ENCODE peak calls at places on chromosomes 12 and 14, in five cellular contexts. One of them, this sample, is unnamed. For H3K79me1, the result is how much of the 10 kb centered on the place peaks cover.

GRCh38 chr12:102005256-102005655 is 56.5 kb downstream of the WASHC3 start:
- DNase-seq in mesenchymal stem cell: no peak
- DNase-seq in neuronal stem cell: no peak
- DNase-seq in H1: no peak
- DNase-seq in trophoblast cell: no peak
- DNase-seq in this sample: no peak

GRCh38 chr12:113298861-113299545 is 35.9 kb downstream of the SLC8B1 start:
- DNase-seq in trophoblast cell: no peak
- DNase-seq in mesenchymal stem cell: no peak
- DNase-seq in H1: no peak
- DNase-seq in neuronal stem cell: no peak
- DNase-seq in this sample: no peak

GRCh38 chr12:48221645-48222044 is 18.6 kb upstream of the OR10AD1 start:
- DNase-seq in H1: no peak
- DNase-seq in neuronal stem cell: no peak
- DNase-seq in trophoblast cell: no peak
- DNase-seq in mesenchymal stem cell: no peak
- DNase-seq in this sample: no peak

GRCh38 chr14:39243831-39244230 is 10.1 kb downstream of the MIA2 start:
- DNase-seq in neuronal stem cell: no peak
- DNase-seq in mesenchymal stem cell: no peak
- DNase-seq in H1: no peak
- DNase-seq in trophoblast cell: peak
- DNase-seq in this sample: no peak

GRCh38 chr12:32435921-32436710 is 36.8 kb downstream of the FGD4 start:
- DNase-seq in H1: no peak
- DNase-seq in trophoblast cell: no peak
- DNase-seq in neuronal stem cell: no peak
- DNase-seq in mesenchymal stem cell: peak
- DNase-seq in this sample: no peak

GRCh38 chr12:92270501-92270900 is 124.9 kb upstream of the BTG1 start:
- DNase-seq in H1: no peak
- DNase-seq in trophoblast cell: no peak
- DNase-seq in mesenchymal stem cell: no peak
- DNase-seq in neuronal stem cell: no peak
- DNase-seq in this sample: no peak

GRCh38 chr12:76156314-76156713 is 71.8 kb upstream of the NAP1L1 start:
- DNase-seq in H1: no peak
- DNase-seq in trophoblast cell: no peak
- DNase-seq in mesenchymal stem cell: no peak
- DNase-seq in neuronal stem cell: no peak
- DNase-seq in this sample: no peak

GRCh38 chr12:88946377-88946997 is 366.2 kb upstream of the KITLG start:
- DNase-seq in H1: no peak
- DNase-seq in mesenchymal stem cell: peak
- DNase-seq in neuronal stem cell: no peak
- DNase-seq in trophoblast cell: no peak
- DNase-seq in this sample: no peak

GRCh38 chr14:95062946-95063345 is 94.4 kb downstream of the DICER1 start:
- DNase-seq in neuronal stem cell: no peak
- DNase-seq in trophoblast cell: no peak
- DNase-seq in H1: no peak
- DNase-seq in mesenchymal stem cell: peak
- DNase-seq in this sample: no peak

GRCh38 chr12:659090-659683 is 4.1 kb downstream of the NINJ2 start:
- DNase-seq in mesenchymal stem cell: no peak
- DNase-seq in neuronal stem cell: no peak
- DNase-seq in trophoblast cell: no peak
- DNase-seq in H1: no peak
- DNase-seq in this sample: no peak

GRCh38 chr12:34121360-34121759 is 99.1 kb downstream of the ALG10 start:
- DNase-seq in mesenchymal stem cell: no peak
- DNase-seq in H1: no peak
- DNase-seq in trophoblast cell: no peak
- DNase-seq in neuronal stem cell: no peak
- DNase-seq in this sample: no peak

GRCh38 chr12:75954076-75954475 is 77.5 kb downstream of the PHLDA1 start:
- DNase-seq in neuronal stem cell: no peak
- DNase-seq in mesenchymal stem cell: peak
- DNase-seq in trophoblast cell: peak
- DNase-seq in H1: no peak
- DNase-seq in this sample: no peak

GRCh38 chr14:103530390-103530789 is 1.4 kb downstream of the TRMT61A start:
- DNase-seq in trophoblast cell: no peak
- DNase-seq in H1: peak
- DNase-seq in neuronal stem cell: no peak
- DNase-seq in mesenchymal stem cell: peak
- DNase-seq in this sample: peak

GRCh38 chr14:65560340-65561027 is 148.0 kb downstream of the FUT8 start:
- DNase-seq in trophoblast cell: no peak
- DNase-seq in mesenchymal stem cell: no peak
- DNase-seq in H1: no peak
- DNase-seq in neuronal stem cell: no peak
- DNase-seq in this sample: no peak

GRCh38 chr14:70976591-70976990 is 69.3 kb downstream of the PCNX1 start:
- DNase-seq in neuronal stem cell: no peak
- DNase-seq in mesenchymal stem cell: no peak
- DNase-seq in trophoblast cell: no peak
- DNase-seq in H1: no peak
- DNase-seq in this sample: no peak

GRCh38 chr14:58668848-58669480 is 31.2 kb downstream of the DACT1 start:
- DNase-seq in neuronal stem cell: no peak
- DNase-seq in trophoblast cell: no peak
- DNase-seq in H1: no peak
- DNase-seq in mesenchymal stem cell: no peak
- DNase-seq in this sample: no peak

GRCh38 chr14:74083161-74083560 is 1.1 kb downstream of the ALDH6A1 start:
- DNase-seq in trophoblast cell: no peak
- DNase-seq in mesenchymal stem cell: peak
- DNase-seq in H1: no peak
- DNase-seq in neuronal stem cell: no peak
- DNase-seq in this sample: no peak

GRCh38 chr12:50991296-50991695 is 34.9 kb downstream of the SLC11A2 start:
- DNase-seq in neuronal stem cell: no peak
- DNase-seq in mesenchymal stem cell: no peak
- DNase-seq in trophoblast cell: no peak
- DNase-seq in H1: no peak
- DNase-seq in this sample: no peak

DNA sequence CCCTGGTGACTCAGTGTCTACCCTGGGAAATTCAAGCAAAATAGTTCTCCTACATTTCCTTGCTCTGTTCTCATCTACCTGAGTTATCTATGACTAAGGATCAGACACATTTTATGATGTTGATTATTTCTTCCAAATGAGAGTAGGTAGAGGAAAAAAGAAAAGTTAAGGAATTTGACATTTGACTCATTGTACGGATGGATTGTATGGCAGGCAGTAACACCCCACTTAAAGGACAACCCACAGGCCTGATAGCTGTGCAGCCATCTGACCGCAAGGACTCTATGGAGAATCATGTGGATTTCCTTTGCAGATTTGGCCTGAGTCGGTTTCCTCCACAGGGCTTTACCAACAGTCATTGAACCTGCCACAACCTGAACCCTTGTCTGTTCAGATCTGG is 540.3 kb downstream of the BCL11B start:
- DNase-seq in trophoblast cell: no peak
- DNase-seq in neuronal stem cell: no peak
- DNase-seq in mesenchymal stem cell: no peak
- DNase-seq in H1: no peak
- DNase-seq in this sample: no peak
- H2BK12ac ChIP-seq in trophoblast cell: no peak
- H2BK12ac ChIP-seq in neuronal stem cell: no peak
- H2BK12ac ChIP-seq in mesenchymal stem cell: no peak
- H2BK12ac ChIP-seq in H1: no peak
- H2BK12ac ChIP-seq in this sample: no peak

GRCh38 chr14:54724772-54725325 is 157.9 kb downstream of the SAMD4A start:
- DNase-seq in H1: no peak
- DNase-seq in mesenchymal stem cell: no peak
- DNase-seq in neuronal stem cell: no peak
- DNase-seq in trophoblast cell: no peak
- DNase-seq in this sample: no peak

GRCh38 chr14:54727929-54728328 is 161.0 kb downstream of the SAMD4A start:
- DNase-seq in mesenchymal stem cell: no peak
- DNase-seq in H1: no peak
- DNase-seq in neuronal stem cell: no peak
- DNase-seq in trophoblast cell: no peak
- DNase-seq in this sample: no peak

GRCh38 chr14:54724123-54724522 is 157.2 kb downstream of the SAMD4A start:
- DNase-seq in H1: no peak
- DNase-seq in trophoblast cell: no peak
- DNase-seq in mesenchymal stem cell: no peak
- DNase-seq in neuronal stem cell: no peak
- DNase-seq in this sample: no peak

GRCh38 chr14:54728700-54729527 is 162.0 kb downstream of the SAMD4A start:
- DNase-seq in neuronal stem cell: no peak
- DNase-seq in trophoblast cell: no peak
- DNase-seq in H1: no peak
- DNase-seq in mesenchymal stem cell: peak
- DNase-seq in this sample: no peak

DNA sequence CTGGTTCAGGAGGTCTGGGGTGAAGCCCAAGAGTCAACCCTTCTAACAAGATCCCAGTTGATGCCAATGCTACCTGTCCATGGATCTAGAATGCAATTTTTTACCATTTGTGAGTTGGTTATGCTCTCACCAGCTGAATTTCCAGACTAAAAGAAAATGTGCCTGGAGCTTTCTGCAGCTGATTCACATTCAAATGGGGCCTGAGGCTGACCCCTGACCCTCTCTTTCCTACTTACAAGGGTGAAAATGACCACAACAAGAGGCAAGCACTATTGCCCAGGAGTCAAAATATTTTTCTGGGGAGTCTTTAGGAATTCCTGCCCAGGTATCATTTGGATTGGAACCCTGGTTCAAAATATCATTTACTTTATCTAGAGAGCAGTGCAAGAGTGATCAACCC is 159.1 kb downstream of the SAMD4A start:
- DNase-seq in neuronal stem cell: no peak
- DNase-seq in mesenchymal stem cell: no peak
- DNase-seq in H1: no peak
- DNase-seq in trophoblast cell: no peak
- DNase-seq in this sample: no peak
- H3K79me1 ChIP-seq in neuronal stem cell: under half
- H3K79me1 ChIP-seq in mesenchymal stem cell: under half
- H3K79me1 ChIP-seq in H1: under half
- H3K79me1 ChIP-seq in trophoblast cell: under half
- H3K79me1 ChIP-seq in this sample: under half

GRCh38 chr12:11810962-11811361 is 161.5 kb downstream of the ETV6 start:
- DNase-seq in H1: no peak
- DNase-seq in neuronal stem cell: no peak
- DNase-seq in mesenchymal stem cell: no peak
- DNase-seq in trophoblast cell: no peak
- DNase-seq in this sample: no peak
- H3K9ac ChIP-seq in H1: no peak
- H3K9ac ChIP-seq in neuronal stem cell: no peak
- H3K9ac ChIP-seq in mesenchymal stem cell: no peak
- H3K9ac ChIP-seq in trophoblast cell: no peak
- H3K9ac ChIP-seq in this sample: no peak

DNA sequence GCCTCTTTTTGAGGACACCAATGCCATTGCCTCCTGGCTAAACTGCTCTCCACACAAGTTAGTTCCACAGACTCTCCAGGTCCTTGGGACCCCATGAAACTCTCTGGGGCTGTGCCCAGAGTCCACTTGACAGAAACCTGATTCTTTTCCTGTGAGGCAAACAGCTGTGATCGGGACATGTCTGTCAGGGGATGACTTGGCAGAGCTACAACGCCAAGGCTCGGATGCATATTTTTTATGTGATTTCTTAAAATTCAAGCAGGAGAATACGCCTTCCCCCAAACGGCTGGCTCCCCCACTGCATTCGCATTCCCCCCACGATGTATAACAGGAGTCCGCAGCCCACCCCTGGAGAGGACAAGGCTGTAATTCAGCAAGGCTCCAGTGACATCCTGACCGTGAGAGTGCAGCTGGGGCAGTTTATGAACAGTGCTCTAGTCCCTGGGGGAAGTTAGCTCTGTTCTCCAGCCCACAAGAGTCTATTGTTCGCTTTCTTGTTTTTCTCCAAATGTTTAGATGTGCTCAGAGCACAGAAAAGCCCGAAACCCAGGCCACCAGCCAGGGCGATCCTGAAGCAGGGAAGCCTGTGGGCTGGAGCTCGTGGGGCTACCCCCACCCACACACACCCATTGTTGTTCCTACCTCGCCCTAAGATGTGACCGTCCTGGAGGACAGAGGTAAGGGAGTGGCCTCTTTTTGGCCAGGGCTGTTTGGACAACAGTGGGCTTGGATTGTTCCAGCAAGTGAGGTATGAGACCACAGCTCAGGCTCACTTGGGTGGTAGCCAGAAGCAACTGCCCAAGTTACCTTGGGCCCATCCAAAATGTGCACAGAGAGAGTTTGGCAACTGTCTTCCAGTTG is 159.5 kb downstream of the ZFP36L1 start:
- DNase-seq in trophoblast cell: no peak
- DNase-seq in neuronal stem cell: no peak
- DNase-seq in mesenchymal stem cell: no peak
- DNase-seq in H1: peak
- DNase-seq in this sample: peak
- H2BK12ac ChIP-seq in trophoblast cell: peak
- H2BK12ac ChIP-seq in neuronal stem cell: no peak
- H2BK12ac ChIP-seq in mesenchymal stem cell: peak
- H2BK12ac ChIP-seq in H1: peak
- H2BK12ac ChIP-seq in this sample: no peak

DNA sequence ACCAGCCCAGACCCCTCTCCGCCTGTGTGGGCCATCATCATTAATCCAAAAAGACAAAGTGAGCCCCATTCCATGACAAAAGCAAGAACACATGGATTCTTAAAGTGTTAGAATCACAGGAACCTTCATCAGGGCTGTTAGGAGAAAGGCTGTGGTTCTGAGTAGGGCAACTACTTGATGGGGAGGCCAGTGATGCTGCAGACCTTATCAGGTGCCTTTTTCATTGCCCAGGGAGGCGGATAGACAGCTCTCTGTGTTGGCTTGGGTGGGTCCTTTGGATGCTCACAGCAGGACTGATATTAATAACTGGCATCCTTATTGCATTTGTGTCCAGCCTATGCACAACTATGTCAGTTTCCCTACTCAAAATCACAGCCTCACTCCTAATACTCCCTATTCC is 2.3 kb downstream of the HEBP1 start:
- DNase-seq in H1: no peak
- DNase-seq in trophoblast cell: no peak
- DNase-seq in neuronal stem cell: no peak
- DNase-seq in mesenchymal stem cell: no peak
- DNase-seq in this sample: no peak
- H3K79me1 ChIP-seq in H1: under half
- H3K79me1 ChIP-seq in trophoblast cell: under half
- H3K79me1 ChIP-seq in neuronal stem cell: under half
- H3K79me1 ChIP-seq in mesenchymal stem cell: under half
- H3K79me1 ChIP-seq in this sample: under half